ENCODE peak calls at places on chromosomes 6 and 20, in four cellular contexts. R, M, N and D are unnamed samples. For H3K4me1, the result is how much of the 10 kb centered on the place peaks cover.

GRCh38 chr20:50472693-50473610 is 37.2 kb upstream of the PTPN1 start:
- ATAC-seq in R (no peak), N (no peak), M (no peak), D (no peak)

GRCh38 chr6:47846752-47847151 is 64.9 kb downstream of the OPN5 start:
- ATAC-seq in R (no peak), M (no peak), N (no peak), D (no peak)

GRCh38 chr20:10219993-10220750 is 1.5 kb downstream of the SNAP25 start:
- ATAC-seq in M (no peak), R (no peak), N (no peak), D (no peak)

GRCh38 chr20:7851031-7851490 is 89.2 kb downstream of the HAO1 start:
- ATAC-seq in R (no peak), M (no peak), N (no peak), D (no peak)

GRCh38 chr20:64137598-64138031 is 26.6 kb upstream of the MYT1 start:
- ATAC-seq in R (no peak), N (no peak), M (peak), D (no peak)

GRCh38 chr6:169858293-169858934 is 107.0 kb downstream of the ERMARD start:
- ATAC-seq in R (no peak), N (no peak), M (no peak), D (no peak)

GRCh38 chr6:13671742-13672141 is 39.9 kb downstream of the RANBP9 start:
- ATAC-seq in M (no peak), R (no peak), N (no peak), D (no peak)

GRCh38 chr6:159609813-159610212 is 83.2 kb downstream of the SOD2 start:
- ATAC-seq in M (no peak), R (no peak), N (no peak), D (no peak)

GRCh38 chr6:106913676-106914280 is 60.8 kb downstream of the CD24 start:
- ATAC-seq in N (no peak), M (no peak), R (no peak), D (no peak)

GRCh38 chr20:49964964-49965780 is 17.6 kb upstream of the SNAI1 start:
- ATAC-seq in N (peak), R (peak), M (peak), D (no peak)

GRCh38 chr6:162029873-162030576 is 697.5 kb downstream of the PRKN start:
- ATAC-seq in N (no peak), R (no peak), M (no peak), D (no peak)

GRCh38 chr6:150788135-150788534 is 77.4 kb upstream of the MTHFD1L start:
- ATAC-seq in N (no peak), M (no peak), R (no peak), D (no peak)

GRCh38 chr6:134464690-134465411 is 146.9 kb upstream of the SGK1 start:
- ATAC-seq in M (no peak), N (no peak), R (no peak), D (no peak)

GRCh38 chr6:35253249-35253648 is 6.3 kb upstream of the ZNF76 start:
- ATAC-seq in N (no peak), R (no peak), M (no peak), D (no peak)

GRCh38 chr20:46965477-46965876 is 70.8 kb downstream of the EYA2 start:
- ATAC-seq in M (peak), R (no peak), N (no peak), D (no peak)

GRCh38 chr20:46894971-46895905 is 595 bp downstream of the EYA2 start:
- ATAC-seq in N (peak), R (no peak), M (no peak), D (peak)

GRCh38 chr6:117513174-117513573 is 30.7 kb downstream of the DCBLD1 start:
- ATAC-seq in N (no peak), M (no peak), R (no peak), D (no peak)

GRCh38 chr6:80210618-80211017 is 104.1 kb downstream of the BCKDHB start:
- ATAC-seq in R (peak), M (no peak), N (no peak), D (peak)

DNA sequence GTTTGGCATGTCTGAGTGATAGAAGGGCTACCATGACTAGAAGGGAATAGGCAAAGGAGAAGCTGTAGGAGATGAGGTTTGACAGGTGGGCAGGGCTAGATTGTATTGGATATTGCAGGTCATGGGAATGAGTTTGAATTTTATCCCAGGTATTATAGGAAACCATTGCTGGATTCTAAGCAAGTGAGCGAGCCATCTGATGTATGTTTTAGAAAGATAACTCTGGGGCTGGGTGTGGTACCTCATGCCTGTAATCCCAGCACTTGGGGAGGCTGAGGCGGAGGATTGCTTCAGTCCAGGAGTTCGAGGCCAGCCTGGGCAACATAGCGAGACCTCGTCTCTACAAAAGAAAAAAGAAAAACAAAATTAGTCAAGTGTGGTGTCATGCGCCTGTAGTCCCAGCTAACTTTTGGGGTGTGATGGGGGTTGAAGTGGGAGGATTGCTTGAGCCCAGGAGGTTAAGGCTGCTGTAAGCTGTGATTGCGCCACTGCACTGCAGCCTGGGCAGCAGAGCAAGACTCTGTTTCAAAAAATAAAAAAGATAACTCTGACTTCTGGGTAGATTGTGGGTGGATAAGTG is 16.9 kb downstream of the STK4 start:
- ATAC-seq in M (no peak), N (no peak), R (peak), D (no peak)
- H3K4me1 ChIP-seq in M (under half), N (under half), R (under half), D (under half)

GRCh38 chr20:62898970-62899632 is 27.2 kb downstream of the DIDO1 start:
- ATAC-seq in N (no peak), R (no peak), M (no peak), D (no peak)
- TF ChIP-seq POLR2AphosphoS5 in N (peak), R (no peak), M (no peak), D (no peak)

GRCh38 chr6:109002100-109002697 is 92.4 kb downstream of the SESN1 start:
- ATAC-seq in R (no peak), N (no peak), M (peak), D (peak)
- H3K4me1 ChIP-seq in R (under half), N (under half), M (under half), D (under half)

DNA sequence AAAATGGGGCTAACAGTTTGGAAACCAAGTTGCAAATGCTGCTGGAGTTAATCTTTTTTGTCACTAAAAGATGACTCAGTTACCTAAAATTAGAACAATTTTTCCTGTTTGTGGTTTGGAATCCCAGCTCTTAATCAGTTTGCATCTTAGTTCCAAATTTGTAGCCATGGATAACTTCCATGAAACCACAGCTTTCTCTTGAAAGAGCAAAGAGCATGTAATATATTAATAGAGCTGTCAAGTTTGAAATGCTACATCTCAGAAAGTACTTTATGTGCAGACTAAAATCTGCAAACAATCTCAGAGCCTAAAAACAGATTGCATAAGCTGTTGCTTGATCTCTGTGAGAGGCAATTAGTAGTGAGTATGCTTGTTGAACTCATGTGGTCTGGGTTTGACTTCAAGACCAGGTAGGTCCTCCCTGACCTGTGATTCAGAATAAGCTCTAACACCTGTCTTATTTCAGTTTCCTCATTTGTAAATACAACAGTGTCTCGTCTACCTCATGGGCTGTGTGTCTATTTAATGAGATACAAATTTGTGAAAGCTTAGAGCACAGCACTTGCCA is 23.5 kb downstream of the DHX35 start:
- ATAC-seq in R (no peak), M (peak), N (no peak), D (peak)
- TF ChIP-seq POLR2AphosphoS5 in R (no peak), M (peak), N (no peak), D (peak)

GRCh38 chr6:136104556-136104955 is 145.6 kb downstream of the MTFR2 start:
- ATAC-seq in N (no peak), M (no peak), R (no peak), D (no peak)
- H3K4me1 ChIP-seq in N (under half), M (under half), R (under half), D (under half)

DNA sequence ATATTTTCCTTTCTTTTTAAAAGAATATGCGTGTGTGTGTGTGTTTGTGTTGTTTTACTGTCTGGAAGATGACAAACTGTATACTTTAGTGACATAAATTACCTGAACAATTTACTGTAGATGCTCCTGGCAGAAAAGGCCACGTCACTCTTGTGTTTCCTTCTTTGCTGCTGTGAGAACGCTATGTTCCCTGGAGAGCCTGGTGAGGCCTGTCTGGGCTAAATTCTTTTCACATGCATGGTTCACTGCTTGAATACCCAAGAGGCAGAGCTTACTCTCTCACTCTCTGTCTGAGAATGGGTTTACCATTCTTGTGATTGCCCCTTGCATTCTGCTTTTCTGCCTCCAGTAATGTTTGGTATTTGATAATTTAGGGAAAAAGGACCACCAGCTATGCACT is 64.3 kb downstream of the EDN1 start:
- ATAC-seq in M (peak), R (no peak), N (no peak), D (peak)
- TF ChIP-seq POLR2AphosphoS5 in M (peak), R (no peak), N (no peak), D (peak)

DNA sequence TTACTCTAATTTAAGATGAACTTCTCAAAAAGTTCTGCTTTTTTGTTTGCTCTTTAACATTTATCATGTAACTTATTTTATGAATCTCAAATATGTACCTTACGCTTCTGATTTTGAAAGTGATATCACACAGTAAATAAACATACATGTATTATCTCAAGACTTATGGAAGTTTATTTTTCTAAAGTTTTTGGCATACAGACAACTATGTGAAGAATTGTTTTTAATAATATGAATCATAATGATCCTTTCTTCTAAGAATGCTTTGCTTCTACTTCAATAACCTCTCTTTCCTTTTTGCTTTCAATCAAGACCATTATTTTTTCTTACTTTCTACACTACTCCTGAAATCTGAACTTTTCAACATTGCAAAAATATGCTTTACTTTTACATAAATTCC is 816.4 kb downstream of the EYS start:
- ATAC-seq in R (no peak), N (no peak), M (no peak), D (no peak)
- H3K4me1 ChIP-seq in R (under half), N (under half), M (under half), D (under half)

GRCh38 chr20:48930035-48930434 is 8.5 kb downstream of the ARFGEF2 start:
- ATAC-seq in M (no peak), N (no peak), R (peak), D (no peak)
- TF ChIP-seq POLR2AphosphoS5 in M (no peak), N (no peak), R (no peak), D (no peak)